ENCODE peak calls at places on chromosomes 7 and 10, in eight cellular contexts. One of them, this sample, is unnamed.
A peak's percentile ranks its signal among the peaks of the same experiment; 100 is the strongest.

GRCh38 chr10:11719496-11719895 is 22.7 kb upstream of the ECHDC3 start:
- DNase-seq in fibroblast of lung: no peak
- DNase-seq in uterus: no peak
- DNase-seq in choroid plexus epithelial cell: no peak
- DNase-seq in AG04450: no peak
- DNase-seq in HFF-Myc: no peak
- DNase-seq in PC-3: peak; percentile 81
- DNase-seq in SK-N-MC: no peak
- DNase-seq in this sample: no peak

GRCh38 chr7:39073432-39073831 is 95.7 kb downstream of the POU6F2 start:
- DNase-seq in fibroblast of lung: no peak
- DNase-seq in choroid plexus epithelial cell: no peak
- DNase-seq in HFF-Myc: no peak
- DNase-seq in AG04450: no peak
- DNase-seq in SK-N-MC: no peak
- DNase-seq in uterus: no peak
- DNase-seq in PC-3: no peak
- DNase-seq in this sample: no peak

GRCh38 chr10:21194510-21194993 is 297.4 kb upstream of the NEBL start:
- DNase-seq in SK-N-MC: no peak
- DNase-seq in choroid plexus epithelial cell: peak; percentile 81
- DNase-seq in HFF-Myc: no peak
- DNase-seq in fibroblast of lung: peak; percentile 23
- DNase-seq in AG04450: no peak
- DNase-seq in PC-3: peak; percentile 85
- DNase-seq in uterus: no peak
- DNase-seq in this sample: no peak

GRCh38 chr7:140726304-140726703 is 29.8 kb downstream of the NDUFB2 start:
- DNase-seq in SK-N-MC: peak; percentile 18
- DNase-seq in choroid plexus epithelial cell: peak; percentile 73
- DNase-seq in uterus: no peak
- DNase-seq in fibroblast of lung: peak; percentile 14
- DNase-seq in AG04450: no peak
- DNase-seq in HFF-Myc: peak; percentile 11
- DNase-seq in PC-3: peak; percentile 34
- DNase-seq in this sample: no peak

GRCh38 chr7:100720320-100720644 is at the start of gene EPO:
- DNase-seq in HFF-Myc: no peak
- DNase-seq in PC-3: no peak
- DNase-seq in AG04450: no peak
- DNase-seq in SK-N-MC: no peak
- DNase-seq in choroid plexus epithelial cell: no peak
- DNase-seq in fibroblast of lung: no peak
- DNase-seq in uterus: no peak
- DNase-seq in this sample: no peak

GRCh38 chr7:81445462-81445861 is 324.4 kb downstream of the HGF start:
- DNase-seq in HFF-Myc: no peak
- DNase-seq in fibroblast of lung: no peak
- DNase-seq in uterus: no peak
- DNase-seq in AG04450: no peak
- DNase-seq in PC-3: no peak
- DNase-seq in choroid plexus epithelial cell: peak; percentile 21
- DNase-seq in SK-N-MC: no peak
- DNase-seq in this sample: no peak

GRCh38 chr7:155506854-155507337 is 39.5 kb downstream of the CNPY1 start:
- DNase-seq in SK-N-MC: no peak
- DNase-seq in PC-3: no peak
- DNase-seq in AG04450: no peak
- DNase-seq in uterus: no peak
- DNase-seq in choroid plexus epithelial cell: peak; percentile 17
- DNase-seq in fibroblast of lung: no peak
- DNase-seq in HFF-Myc: no peak
- DNase-seq in this sample: no peak

GRCh38 chr7:136198168-136198567 is 221.0 kb upstream of the MTPN start:
- DNase-seq in fibroblast of lung: no peak
- DNase-seq in PC-3: no peak
- DNase-seq in choroid plexus epithelial cell: no peak
- DNase-seq in uterus: no peak
- DNase-seq in SK-N-MC: no peak
- DNase-seq in AG04450: no peak
- DNase-seq in HFF-Myc: no peak
- DNase-seq in this sample: no peak

GRCh38 chr10:3471497-3471896 is 298.9 kb upstream of the PITRM1 start:
- DNase-seq in fibroblast of lung: no peak
- DNase-seq in uterus: no peak
- DNase-seq in PC-3: no peak
- DNase-seq in SK-N-MC: no peak
- DNase-seq in HFF-Myc: no peak
- DNase-seq in choroid plexus epithelial cell: no peak
- DNase-seq in AG04450: no peak
- DNase-seq in this sample: no peak

GRCh38 chr10:3468919-3469638 is 296.5 kb upstream of the PITRM1 start:
- DNase-seq in SK-N-MC: no peak
- DNase-seq in PC-3: peak; percentile 83
- DNase-seq in choroid plexus epithelial cell: peak; percentile 96
- DNase-seq in AG04450: peak; percentile 94
- DNase-seq in uterus: peak; percentile 69
- DNase-seq in HFF-Myc: peak; percentile 90
- DNase-seq in fibroblast of lung: peak; percentile 97
- DNase-seq in this sample: no peak

GRCh38 chr10:3470191-3470590 is 297.6 kb upstream of the PITRM1 start:
- DNase-seq in AG04450: no peak
- DNase-seq in choroid plexus epithelial cell: no peak
- DNase-seq in PC-3: no peak
- DNase-seq in uterus: no peak
- DNase-seq in fibroblast of lung: no peak
- DNase-seq in SK-N-MC: no peak
- DNase-seq in HFF-Myc: no peak
- DNase-seq in this sample: no peak

GRCh38 chr10:3467052-3467906 is 294.7 kb upstream of the PITRM1 start:
- DNase-seq in choroid plexus epithelial cell: peak; percentile 94
- DNase-seq in SK-N-MC: no peak
- DNase-seq in AG04450: peak; percentile 91
- DNase-seq in HFF-Myc: peak; percentile 92
- DNase-seq in fibroblast of lung: peak; percentile 99
- DNase-seq in PC-3: peak; percentile 86
- DNase-seq in uterus: peak; percentile 81
- DNase-seq in this sample: no peak

GRCh38 chr10:3469639-3470020 is 297.0 kb upstream of the PITRM1 start:
- DNase-seq in HFF-Myc: no peak
- DNase-seq in choroid plexus epithelial cell: no peak
- DNase-seq in PC-3: peak; percentile 45
- DNase-seq in uterus: no peak
- DNase-seq in SK-N-MC: no peak
- DNase-seq in AG04450: no peak
- DNase-seq in fibroblast of lung: peak; percentile 68
- DNase-seq in this sample: no peak
- H3K4me3 ChIP-seq in HFF-Myc: no peak overlapping the region
- H3K4me3 ChIP-seq in choroid plexus epithelial cell: no peak overlapping the region
- H3K4me3 ChIP-seq in PC-3: peak overlapping the region; percentile 35
- H3K4me3 ChIP-seq in uterus: no peak overlapping the region
- H3K4me3 ChIP-seq in SK-N-MC: no peak overlapping the region
- H3K4me3 ChIP-seq in AG04450: no peak overlapping the region
- H3K4me3 ChIP-seq in fibroblast of lung: no peak overlapping the region
- H3K4me3 ChIP-seq in this sample: no peak overlapping the region

GRCh38 chr10:117550599-117551321 is 8.2 kb downstream of the EMX2 start:
- DNase-seq in uterus: peak; percentile 46
- DNase-seq in SK-N-MC: no peak
- DNase-seq in HFF-Myc: no peak
- DNase-seq in AG04450: no peak
- DNase-seq in choroid plexus epithelial cell: no peak
- DNase-seq in fibroblast of lung: no peak
- DNase-seq in PC-3: no peak
- DNase-seq in this sample: no peak

GRCh38 chr10:117552156-117552620 is 9.6 kb downstream of the EMX2 start:
- DNase-seq in SK-N-MC: no peak
- DNase-seq in HFF-Myc: no peak
- DNase-seq in uterus: peak; percentile 73
- DNase-seq in PC-3: peak; percentile 9
- DNase-seq in fibroblast of lung: no peak
- DNase-seq in choroid plexus epithelial cell: no peak
- DNase-seq in AG04450: no peak
- DNase-seq in this sample: no peak

GRCh38 chr10:117552759-117553158 is 10.2 kb downstream of the EMX2 start:
- DNase-seq in uterus: peak; percentile 59
- DNase-seq in AG04450: no peak
- DNase-seq in choroid plexus epithelial cell: no peak
- DNase-seq in PC-3: no peak
- DNase-seq in fibroblast of lung: no peak
- DNase-seq in SK-N-MC: no peak
- DNase-seq in HFF-Myc: no peak
- DNase-seq in this sample: no peak

GRCh38 chr10:117550042-117550441 is 7.5 kb downstream of the EMX2 start:
- DNase-seq in AG04450: no peak
- DNase-seq in uterus: peak; percentile 68
- DNase-seq in SK-N-MC: no peak
- DNase-seq in choroid plexus epithelial cell: no peak
- DNase-seq in PC-3: no peak
- DNase-seq in fibroblast of lung: no peak
- DNase-seq in HFF-Myc: no peak
- DNase-seq in this sample: no peak

DNA sequence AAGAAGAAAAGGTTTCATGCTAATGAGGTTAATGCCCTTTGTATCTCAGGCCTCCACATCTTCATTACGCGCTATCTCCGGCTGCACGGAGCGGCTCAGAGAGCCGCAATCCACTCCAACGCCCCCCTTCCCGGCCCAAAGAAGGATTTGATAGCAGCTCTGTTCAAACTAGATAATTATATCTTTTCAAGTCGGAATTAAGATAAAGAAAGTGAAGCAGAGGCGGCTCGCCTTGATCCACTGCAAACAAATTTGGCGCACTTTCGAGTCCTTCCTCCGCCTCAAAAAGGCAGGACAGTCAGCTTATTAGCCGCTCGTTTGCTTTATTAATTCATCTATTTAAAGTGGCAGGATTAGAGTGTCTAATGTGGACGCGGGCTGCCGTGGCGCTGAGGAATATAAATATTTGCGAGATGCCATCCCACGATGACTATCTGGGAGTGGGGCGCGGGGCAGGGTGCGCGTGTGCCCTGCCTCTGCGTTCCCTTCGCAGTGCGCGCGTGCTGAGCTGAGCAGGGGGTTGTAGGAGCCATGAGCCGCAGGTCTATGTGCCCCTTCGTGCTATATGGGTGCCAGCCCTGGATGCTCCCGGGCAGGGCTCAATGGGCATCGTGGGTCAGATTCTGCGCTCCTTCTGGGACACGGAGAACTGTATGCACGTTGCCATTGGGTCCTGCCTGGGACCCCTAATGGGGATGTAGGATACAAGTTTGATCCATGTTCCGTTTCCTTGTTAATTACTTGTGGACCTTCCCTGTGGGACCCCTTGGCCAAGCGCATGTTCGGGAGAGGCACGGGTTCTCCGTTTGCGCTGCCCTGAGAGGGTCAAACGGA is 9.0 kb downstream of the EMX2 start:
- DNase-seq in uterus: peak; percentile 45
- DNase-seq in HFF-Myc: no peak
- DNase-seq in fibroblast of lung: no peak
- DNase-seq in choroid plexus epithelial cell: no peak
- DNase-seq in SK-N-MC: no peak
- DNase-seq in AG04450: no peak
- DNase-seq in PC-3: no peak
- DNase-seq in this sample: no peak
- H3K4me3 ChIP-seq in uterus: peak overlapping the region; percentile 37
- H3K4me3 ChIP-seq in HFF-Myc: no peak overlapping the region
- H3K4me3 ChIP-seq in fibroblast of lung: no peak overlapping the region
- H3K4me3 ChIP-seq in choroid plexus epithelial cell: no peak overlapping the region
- H3K4me3 ChIP-seq in SK-N-MC: no peak overlapping the region
- H3K4me3 ChIP-seq in AG04450: no peak overlapping the region
- H3K4me3 ChIP-seq in PC-3: no peak overlapping the region
- H3K4me3 ChIP-seq in this sample: no peak overlapping the region

GRCh38 chr10:8054243-8054497 is 318 bp upstream of the GATA3 start:
- DNase-seq in choroid plexus epithelial cell: no peak
- DNase-seq in SK-N-MC: no peak
- DNase-seq in HFF-Myc: no peak
- DNase-seq in uterus: no peak
- DNase-seq in AG04450: no peak
- DNase-seq in fibroblast of lung: peak; percentile 48
- DNase-seq in PC-3: peak; percentile 39
- DNase-seq in this sample: no peak
- H3K4me3 ChIP-seq in choroid plexus epithelial cell: no peak overlapping the region
- H3K4me3 ChIP-seq in SK-N-MC: peak overlapping the region; percentile 81
- H3K4me3 ChIP-seq in HFF-Myc: peak overlapping the region; percentile 48
- H3K4me3 ChIP-seq in uterus: peak overlapping the region; percentile 21
- H3K4me3 ChIP-seq in AG04450: peak overlapping the region; percentile 60
- H3K4me3 ChIP-seq in fibroblast of lung: peak overlapping the region; percentile 29
- H3K4me3 ChIP-seq in PC-3: peak overlapping the region; percentile 74
- H3K4me3 ChIP-seq in this sample: no peak overlapping the region

GRCh38 chr7:29565186-29565540 is 1.5 kb downstream of the PRR15 start:
- DNase-seq in HFF-Myc: no peak
- DNase-seq in AG04450: no peak
- DNase-seq in SK-N-MC: no peak
- DNase-seq in PC-3: no peak
- DNase-seq in uterus: no peak
- DNase-seq in fibroblast of lung: no peak
- DNase-seq in choroid plexus epithelial cell: peak; percentile 25
- DNase-seq in this sample: no peak

GRCh38 chr7:29563590-29564454 is at the start of gene PRR15:
- DNase-seq in SK-N-MC: no peak
- DNase-seq in fibroblast of lung: peak; percentile 26
- DNase-seq in PC-3: peak; percentile 86
- DNase-seq in choroid plexus epithelial cell: peak; percentile 61
- DNase-seq in AG04450: no peak
- DNase-seq in HFF-Myc: no peak
- DNase-seq in uterus: no peak
- DNase-seq in this sample: no peak

GRCh38 chr7:29565982-29566746 is 2.5 kb downstream of the PRR15 start:
- DNase-seq in uterus: no peak
- DNase-seq in SK-N-MC: no peak
- DNase-seq in PC-3: no peak
- DNase-seq in choroid plexus epithelial cell: peak; percentile 24
- DNase-seq in HFF-Myc: no peak
- DNase-seq in fibroblast of lung: peak; percentile 4
- DNase-seq in AG04450: no peak
- DNase-seq in this sample: no peak

GRCh38 chr7:29565634-29565981 is 2.0 kb downstream of the PRR15 start:
- DNase-seq in SK-N-MC: no peak
- DNase-seq in choroid plexus epithelial cell: no peak
- DNase-seq in PC-3: no peak
- DNase-seq in AG04450: no peak
- DNase-seq in fibroblast of lung: no peak
- DNase-seq in HFF-Myc: no peak
- DNase-seq in uterus: no peak
- DNase-seq in this sample: no peak

DNA sequence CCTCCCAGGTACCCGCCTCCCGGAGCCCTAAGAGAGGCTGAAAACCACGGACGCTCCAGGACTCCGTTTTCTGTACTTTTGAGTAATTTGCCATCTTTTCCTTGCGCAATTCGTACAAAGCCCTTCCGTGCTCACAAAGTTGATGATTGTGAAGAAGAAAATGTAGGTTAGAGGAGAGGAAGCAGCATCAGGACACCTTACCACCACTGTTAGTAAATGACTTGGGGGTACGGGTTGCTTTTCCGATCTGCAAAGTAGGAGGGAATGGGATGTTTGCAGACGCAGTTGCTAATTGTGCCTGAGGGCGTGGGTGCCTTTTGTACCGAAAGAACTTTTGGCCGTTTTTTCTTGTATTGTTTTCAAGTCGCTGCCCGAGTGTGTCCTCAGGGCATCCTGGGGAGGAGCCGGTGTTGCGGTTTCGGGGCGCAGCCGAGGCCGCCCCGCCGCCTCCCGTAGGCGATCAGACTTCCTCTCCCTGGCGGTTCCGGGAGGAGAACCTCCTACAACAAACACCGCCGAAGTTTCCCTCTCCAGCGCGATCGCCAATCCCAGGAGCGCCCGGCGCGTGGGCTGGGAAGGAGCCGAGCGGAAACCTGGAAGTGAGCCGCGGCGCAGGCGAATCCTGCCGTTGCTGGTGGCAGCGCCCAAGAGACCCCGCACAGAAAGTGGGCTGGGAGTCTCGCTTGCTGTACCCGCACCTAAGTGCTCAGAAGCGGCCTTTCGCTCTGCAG is 985 bp downstream of the PRR15 start:
- DNase-seq in uterus: peak; percentile 28
- DNase-seq in SK-N-MC: no peak
- DNase-seq in PC-3: peak; percentile 92
- DNase-seq in fibroblast of lung: peak; percentile 62
- DNase-seq in AG04450: no peak
- DNase-seq in choroid plexus epithelial cell: peak; percentile 46
- DNase-seq in HFF-Myc: no peak
- DNase-seq in this sample: no peak
- H3K4me3 ChIP-seq in uterus: peak overlapping the region; percentile 51
- H3K4me3 ChIP-seq in SK-N-MC: peak overlapping the region; percentile 85
- H3K4me3 ChIP-seq in PC-3: peak overlapping the region; percentile 83
- H3K4me3 ChIP-seq in fibroblast of lung: peak overlapping the region; percentile 37
- H3K4me3 ChIP-seq in AG04450: peak overlapping the region; percentile 45
- H3K4me3 ChIP-seq in choroid plexus epithelial cell: peak overlapping the region; percentile 57
- H3K4me3 ChIP-seq in HFF-Myc: peak overlapping the region; percentile 45
- H3K4me3 ChIP-seq in this sample: peak overlapping the region; percentile 7